ENCODE peak calls at places on chromosomes 11 and 22, in four cellular contexts. J, D, M and U are unnamed samples.

GRCh38 chr11:127994736-127995135 is 592.6 kb downstream of the ETS1 start:
- DNase-seq in J (no peak), D (peak), M (no peak), U (no peak)

GRCh38 chr11:41781441-41781840 is 322.0 kb upstream of the LRRC4C start:
- DNase-seq in J (no peak), D (no peak), M (no peak), U (no peak)

GRCh38 chr22:26573026-26573662 is 16.8 kb downstream of the TPST2 start:
- DNase-seq in J (peak), D (peak), M (no peak), U (peak)

GRCh38 chr11:112770487-112770886 is 190.7 kb upstream of the NCAM1 start:
- DNase-seq in J (no peak), D (no peak), M (no peak), U (no peak)

GRCh38 chr11:32005786-32006406 is 85.0 kb upstream of the RCN1 start:
- DNase-seq in J (no peak), D (no peak), M (no peak), U (no peak)

GRCh38 chr11:20201231-20201630 is 41.0 kb upstream of the DBX1 start:
- DNase-seq in J (no peak), D (no peak), M (no peak), U (no peak)

GRCh38 chr11:19380375-19380774 is 139.6 kb upstream of the E2F8 start:
- DNase-seq in J (no peak), D (peak), M (no peak), U (peak)

GRCh38 chr11:105144887-105145286 is 5.3 kb upstream of the CARD18 start:
- DNase-seq in J (no peak), D (peak), M (no peak), U (peak)

GRCh38 chr11:33747969-33748368 is 11.7 kb upstream of the CD59 start:
- DNase-seq in J (no peak), D (no peak), M (no peak), U (peak)

GRCh38 chr11:66361502-66361941 is 10.0 kb downstream of the SLC29A2 start:
- DNase-seq in J (no peak), D (no peak), M (no peak), U (no peak)

GRCh38 chr11:106101797-106102196 is 24.3 kb downstream of the AASDHPPT start:
- DNase-seq in J (no peak), D (no peak), M (no peak), U (no peak)

GRCh38 chr11:72085836-72086475 is 5.3 kb downstream of the LRRC51 start:
- DNase-seq in J (no peak), D (no peak), M (no peak), U (no peak)

GRCh38 chr22:28029201-28029948 is 110.3 kb upstream of the PITPNB start:
- DNase-seq in J (peak), D (no peak), M (no peak), U (peak)

GRCh38 chr11:131904756-131905155 is 534.3 kb downstream of the NTM start:
- DNase-seq in J (no peak), D (no peak), M (no peak), U (no peak)

GRCh38 chr11:130653838-130654601 is 205.6 kb downstream of the ADAMTS15 start:
- DNase-seq in J (peak), D (no peak), M (no peak), U (peak)

GRCh38 chr11:68140496-68141246 is 19.5 kb upstream of the CHKA start:
- DNase-seq in J (no peak), D (no peak), M (no peak), U (no peak)

GRCh38 chr11:114606003-114606801 is 10.6 kb upstream of the NXPE4 start:
- DNase-seq in J (no peak), D (no peak), M (no peak), U (peak)

GRCh38 chr11:1293619-1294015 is 15.8 kb downstream of the TOLLIP start:
- DNase-seq in J (peak), D (no peak), M (no peak), U (peak)

GRCh38 chr11:1932681-1933080 is 13.2 kb downstream of the TNNT3 start:
- DNase-seq in J (no peak), D (no peak), M (no peak), U (no peak)

GRCh38 chr11:76610871-76611475 is 59.6 kb downstream of the LRRC32 start:
- DNase-seq in J (no peak), D (no peak), M (no peak), U (no peak)

GRCh38 chr11:605286-606129 is 10.2 kb downstream of the IRF7 start:
- DNase-seq in J (no peak), D (no peak), M (no peak), U (no peak)

GRCh38 chr11:72361321-72361720 is 73.0 kb downstream of the CLPB start:
- DNase-seq in J (no peak), D (no peak), M (no peak), U (no peak)

GRCh38 chr22:42365942-42366660 is 66.1 kb downstream of the NFAM1 start:
- DNase-seq in J (no peak), D (no peak), M (no peak), U (no peak)

GRCh38 chr11:116500002-116500832 is 272.6 kb downstream of the BUD13 start:
- DNase-seq in J (no peak), D (no peak), M (no peak), U (no peak)

GRCh38 chr11:76371170-76371569 is 9.8 kb downstream of the THAP12 start:
- DNase-seq in J (no peak), D (no peak), M (no peak), U (peak)

GRCh38 chr11:36091256-36091811 is 147.5 kb downstream of the LDLRAD3 start:
- DNase-seq in J (no peak), D (no peak), M (no peak), U (peak)

GRCh38 chr11:45654741-45655283 is 10.6 kb downstream of the CHST1 start:
- DNase-seq in J (no peak), D (no peak), M (no peak), U (no peak)

GRCh38 chr11:134764367-134764766 is 352.3 kb upstream of the B3GAT1 start:
- DNase-seq in J (no peak), D (no peak), M (no peak), U (no peak)

GRCh38 chr22:26906464-26906863 is 249.1 kb downstream of the MIAT start:
- DNase-seq in J (no peak), D (no peak), M (no peak), U (no peak)

GRCh38 chr11:121614661-121615240 is 162.0 kb upstream of the SORL1-AS1 start:
- DNase-seq in J (no peak), D (no peak), M (no peak), U (no peak)

GRCh38 chr11:75766449-75767227 is 1.9 kb upstream of the DGAT2 start:
- DNase-seq in J (no peak), D (no peak), M (no peak), U (no peak)

GRCh38 chr11:114163231-114163631 is 103.7 kb downstream of the ZBTB16 start:
- DNase-seq in J (no peak), D (no peak), M (no peak), U (no peak)

GRCh38 chr11:119873761-119874421 is 144.9 kb upstream of the NECTIN1 start:
- DNase-seq in J (no peak), D (no peak), M (no peak), U (no peak)

GRCh38 chr11:123880912-123881311 is 4.6 kb downstream of the TMEM225 start:
- DNase-seq in J (no peak), D (no peak), M (no peak), U (no peak)

GRCh38 chr11:76156971-76157427 is 49.3 kb downstream of the WNT11 start:
- DNase-seq in J (no peak), D (no peak), M (no peak), U (no peak)

GRCh38 chr11:14506532-14506931 is 6.9 kb upstream of the COPB1 start:
- DNase-seq in J (no peak), D (no peak), M (no peak), U (peak)

GRCh38 chr11:120546312-120547205 is 35.0 kb downstream of the GRIK4 start:
- DNase-seq in J (peak), D (peak), M (no peak), U (peak)